ENCODE peak calls at places on chromosomes 12 and 14, in ten cellular contexts. R is epithelial cell of proximal tubule, N is GM06990, Z is adrenal gland, G is PC-9, X is endothelial cell of umbilical vein, P is AG04450, C is lower lobe of right lung, F is brain microvascular endothelial cell, Q is cardiac fibroblast. I is an unnamed sample.

GRCh38 chr14:63045234-63045611 is at the start of gene KCNH5:
- DNase-seq in P (no peak), C (peak), X (peak), R (no peak), G (no peak), Q (peak), Z (peak), N (peak), F (peak), I (no peak)

GRCh38 chr12:52585001-52585400 is 11.4 kb upstream of the KRT74 start:
- DNase-seq in F (no peak), C (no peak), Z (no peak), N (no peak), X (no peak), G (no peak), R (no peak), P (no peak), Q (no peak), I (no peak)

GRCh38 chr14:96146131-96146771 is 58.4 kb upstream of the BDKRB2 start:
- DNase-seq in X (peak), N (no peak), C (no peak), G (no peak), P (no peak), Q (peak), F (peak), R (peak), Z (no peak), I (no peak)

GRCh38 chr12:49014547-49014946 is 4.0 kb downstream of the PRKAG1 start:
- DNase-seq in F (peak), X (no peak), Z (no peak), Q (peak), N (no peak), R (no peak), P (no peak), G (no peak), C (no peak), I (no peak)

GRCh38 chr14:45065951-45066350 is 18.0 kb upstream of the PRPF39 start:
- DNase-seq in G (no peak), R (no peak), Q (no peak), C (no peak), Z (no peak), P (no peak), X (no peak), N (no peak), F (no peak), I (no peak)

GRCh38 chr12:127284870-127285431 is 982.0 kb upstream of the TMEM132C start:
- DNase-seq in P (peak), X (peak), Q (peak), F (peak), N (no peak), G (no peak), C (no peak), R (peak), Z (no peak), I (no peak)

GRCh38 chr14:23237772-23238594 is at the start of gene RNF212B:
- DNase-seq in G (no peak), Q (peak), P (no peak), F (peak), R (no peak), C (peak), X (peak), Z (peak), N (peak), I (no peak)

GRCh38 chr12:52735816-52736632 is 32.7 kb upstream of the KRT77 start:
- DNase-seq in R (no peak), G (no peak), P (no peak), C (no peak), N (no peak), Q (no peak), F (no peak), Z (no peak), X (no peak), I (no peak)

GRCh38 chr12:124917841-124918621 is 3.6 kb upstream of the UBC start:
- DNase-seq in Z (peak), F (no peak), N (peak), P (no peak), C (no peak), Q (no peak), R (no peak), G (peak), X (no peak), I (no peak)

GRCh38 chr12:124920353-124920935 is 6.0 kb upstream of the UBC start:
- DNase-seq in N (no peak), Z (no peak), G (no peak), R (no peak), Q (no peak), X (no peak), C (no peak), F (no peak), P (no peak), I (no peak)

GRCh38 chr12:124919646-124920352 is 5.3 kb upstream of the UBC start:
- DNase-seq in X (peak), Q (peak), G (peak), C (no peak), N (peak), Z (no peak), F (no peak), R (no peak), P (no peak), I (peak)

GRCh38 chr12:124923906-124924734 is 9.7 kb upstream of the UBC start:
- DNase-seq in F (peak), C (no peak), Z (no peak), X (no peak), G (peak), P (no peak), R (no peak), N (no peak), Q (peak), I (no peak)

DNA sequence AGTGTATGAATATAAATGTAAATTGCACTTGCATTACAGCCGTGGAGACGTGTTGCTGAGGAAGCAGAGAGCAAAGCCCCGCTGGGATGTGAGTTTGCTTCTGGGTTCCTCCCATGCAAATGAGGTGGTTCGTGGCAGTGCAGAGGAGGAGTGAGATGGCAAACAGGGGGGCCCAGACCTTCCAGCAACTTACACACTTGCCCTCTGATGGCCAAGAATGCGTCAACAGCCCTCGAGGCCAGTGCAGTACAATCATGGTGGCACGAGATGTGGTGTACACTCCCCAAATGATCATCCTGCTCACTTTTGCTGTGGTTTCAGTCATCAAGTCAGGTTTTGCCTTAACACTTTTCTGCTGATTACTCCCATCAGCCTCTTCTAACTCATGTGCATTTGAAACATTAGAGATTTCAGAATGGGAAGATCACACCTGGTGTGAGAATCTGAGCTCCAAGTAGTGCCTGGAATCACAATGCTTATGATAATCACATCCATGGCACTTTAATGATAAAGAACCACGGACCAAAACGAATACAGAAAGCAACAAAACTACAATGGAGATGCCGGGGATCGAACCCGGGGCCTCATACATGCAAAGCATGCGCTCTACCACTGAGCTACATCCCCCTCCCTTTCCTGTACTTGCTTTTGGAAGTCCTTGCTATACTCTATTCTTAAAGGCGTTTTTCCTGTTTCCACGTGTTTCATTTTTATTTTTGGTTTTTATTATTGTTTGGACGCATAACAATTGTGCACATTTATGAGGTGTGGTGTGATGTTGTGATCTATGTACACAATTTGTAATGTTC is 7.0 kb upstream of the UBC start:
- DNase-seq in Z (peak), F (peak), N (peak), X (peak), R (no peak), P (no peak), Q (peak), C (peak), G (no peak), I (no peak)
- H3K4me3 ChIP-seq in Z (no peak), F (peak), N (peak), X (peak), R (peak), P (peak), Q (no peak), C (peak), G (peak), I (peak)

GRCh38 chr12:91921555-91921954 is 224.1 kb downstream of the BTG1 start:
- DNase-seq in Q (no peak), C (no peak), G (no peak), Z (no peak), F (no peak), R (no peak), P (no peak), N (no peak), X (no peak), I (no peak)

GRCh38 chr12:91922139-91922538 is 223.5 kb downstream of the BTG1 start:
- DNase-seq in Q (no peak), C (no peak), R (no peak), N (no peak), Z (no peak), P (no peak), F (no peak), G (no peak), X (no peak), I (no peak)

GRCh38 chr12:91920740-91921139 is 224.9 kb downstream of the BTG1 start:
- DNase-seq in Q (no peak), P (no peak), R (no peak), C (no peak), N (no peak), F (no peak), Z (no peak), G (no peak), X (no peak), I (no peak)

GRCh38 chr12:91920276-91920675 is 225.4 kb downstream of the BTG1 start:
- DNase-seq in Z (no peak), C (no peak), G (no peak), R (no peak), N (no peak), X (peak), Q (peak), F (peak), P (no peak), I (peak)

DNA sequence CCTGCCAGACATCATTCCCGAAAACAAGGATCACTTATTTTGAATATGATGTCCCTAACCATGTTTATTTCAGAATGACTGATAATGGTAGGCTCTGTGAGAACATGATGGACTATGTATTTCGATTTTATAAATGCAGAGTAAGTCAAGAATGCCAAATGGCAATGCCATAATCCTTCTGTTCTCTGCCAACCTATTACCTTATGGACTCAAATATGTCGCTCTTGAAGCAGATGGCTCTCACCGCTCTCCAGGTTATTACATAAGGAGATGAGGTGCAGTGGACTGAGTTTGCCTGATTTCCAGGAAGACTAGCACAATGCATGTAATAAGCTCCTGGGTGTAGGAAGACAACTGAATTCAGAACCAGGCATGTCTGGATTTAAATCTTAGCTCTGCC is 227.2 kb downstream of the BTG1 start:
- DNase-seq in P (no peak), R (no peak), G (no peak), C (no peak), X (no peak), F (no peak), Q (no peak), Z (no peak), N (no peak), I (no peak)
- TF ChIP-seq CTCF in P (no peak), R (no peak), G (no peak), C (no peak), X (no peak), F (no peak), Q (no peak), Z (no peak), N (no peak), I (no peak)

DNA sequence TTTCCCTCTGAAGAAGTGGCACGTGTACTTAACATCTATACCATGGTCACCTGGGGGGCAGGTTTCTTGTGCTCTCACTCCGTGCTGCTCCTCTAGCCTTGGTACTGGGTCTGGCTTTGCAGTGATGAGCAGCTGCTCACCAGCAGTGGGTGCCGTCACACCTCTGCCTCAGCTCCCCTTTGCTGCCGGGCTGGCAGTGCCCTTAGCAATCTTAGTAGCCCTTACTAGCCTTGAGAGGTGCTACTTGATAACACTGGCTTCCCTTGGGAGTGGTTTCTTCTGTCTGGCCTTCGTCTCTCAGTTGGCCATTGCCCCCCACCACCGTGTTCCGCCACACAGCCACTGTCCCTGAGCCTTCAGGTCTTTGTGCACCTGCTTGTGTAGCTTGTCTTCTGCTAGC is 22.6 kb downstream of the KLC1 start:
- DNase-seq in C (no peak), F (no peak), N (no peak), X (no peak), Q (no peak), Z (no peak), P (no peak), G (no peak), R (no peak), I (no peak)
- H3K4me3 ChIP-seq in C (no peak), F (no peak), N (no peak), X (no peak), Q (no peak), Z (no peak), P (no peak), G (no peak), R (no peak), I (no peak)

GRCh38 chr12:100163416-100164152 is 20.9 kb upstream of the BLTP3B start:
- DNase-seq in Z (peak), F (peak), R (no peak), G (peak), X (peak), P (no peak), Q (peak), N (peak), C (peak), I (peak)
- TF ChIP-seq CTCF in Z (peak), F (no peak), R (peak), G (no peak), X (no peak), P (no peak), Q (peak), N (peak), C (peak), I (peak)

GRCh38 chr14:92254786-92255185 is 68.2 kb upstream of the SLC24A4 start:
- DNase-seq in P (peak), Q (peak), C (no peak), F (peak), Z (peak), N (no peak), X (peak), R (no peak), G (no peak), I (no peak)

GRCh38 chr14:92258934-92259333 is 64.0 kb upstream of the SLC24A4 start:
- DNase-seq in N (peak), P (no peak), X (no peak), C (no peak), R (no peak), F (no peak), Z (no peak), G (no peak), Q (no peak), I (no peak)

GRCh38 chr14:92263681-92264080 is 59.3 kb upstream of the SLC24A4 start:
- DNase-seq in F (no peak), C (no peak), Q (no peak), N (no peak), R (no peak), P (no peak), Z (no peak), X (no peak), G (peak), I (no peak)

GRCh38 chr14:92259613-92260357 is 63.2 kb upstream of the SLC24A4 start:
- DNase-seq in R (no peak), P (no peak), C (no peak), Q (no peak), F (no peak), G (no peak), N (peak), Z (no peak), X (no peak), I (no peak)
- H3K4me3 ChIP-seq in R (no peak), P (no peak), C (no peak), Q (no peak), F (no peak), G (no peak), N (no peak), Z (no peak), X (no peak), I (no peak)

I was measured in retinal pigment epithelial cell.